ENCODE peak calls at places on chromosomes 7 and 10, in ten cellular contexts. I, N, K, A, J, Y, V, U, F and T are unnamed samples.

GRCh38 chr7:7239346-7239745 is 57.0 kb downstream of the C1GALT1 start:
- DNase-seq in N (no peak), Y (no peak), U (no peak), V (no peak), J (no peak), K (no peak), F (no peak), I (no peak), A (no peak), T (no peak)

GRCh38 chr10:73879296-73880173 is 5.2 kb upstream of the CAMK2G start:
- DNase-seq in N (peak), F (peak), I (peak), U (peak), K (peak), J (peak), V (peak), Y (peak), A (peak), T (no peak)

GRCh38 chr10:4650572-4650971 is 175.4 kb upstream of the AKR1E2 start:
- DNase-seq in I (no peak), F (no peak), K (no peak), N (no peak), J (no peak), U (no peak), A (no peak), Y (peak), V (no peak), T (no peak)

GRCh38 chr10:73771722-73772279 is 10.0 kb upstream of the CHCHD1 start:
- DNase-seq in U (peak), F (peak), A (no peak), V (peak), N (peak), I (no peak), J (no peak), K (peak), Y (peak), T (no peak)

GRCh38 chr10:124049484-124049883 is 43.9 kb downstream of the CHST15 start:
- DNase-seq in Y (no peak), J (peak), V (no peak), I (no peak), N (no peak), U (no peak), A (no peak), K (no peak), F (peak), T (no peak)

GRCh38 chr7:28958235-28958945 is at the start of gene TRIL:
- DNase-seq in I (no peak), U (peak), K (peak), F (no peak), V (peak), J (peak), N (peak), A (no peak), Y (peak), T (no peak)

GRCh38 chr7:79176859-79177477 is 276.5 kb downstream of the MAGI2 start:
- DNase-seq in U (no peak), N (no peak), Y (peak), A (no peak), F (peak), K (no peak), V (peak), I (no peak), J (peak), T (no peak)

GRCh38 chr10:129761981-129762956 is 201.8 kb downstream of the EBF3 start:
- DNase-seq in K (no peak), F (no peak), U (no peak), V (no peak), A (no peak), J (no peak), N (no peak), I (no peak), Y (no peak), T (no peak)

GRCh38 chr7:30285067-30285530 is 702 bp downstream of the ZNRF2 start:
- DNase-seq in Y (peak), J (no peak), V (no peak), U (peak), I (no peak), A (no peak), K (peak), F (peak), N (no peak), T (no peak)

GRCh38 chr7:37943905-37944736 is 23.7 kb downstream of the EPDR1 start:
- DNase-seq in N (no peak), K (no peak), A (no peak), J (no peak), U (no peak), F (peak), V (no peak), Y (no peak), I (no peak), T (no peak)

GRCh38 chr7:77940647-77941046 is 142.1 kb downstream of the PHTF2 start:
- DNase-seq in V (peak), U (no peak), K (no peak), Y (peak), I (no peak), N (no peak), J (peak), A (no peak), F (peak), T (no peak)

GRCh38 chr7:19853261-19853832 is 79.9 kb upstream of the TMEM196 start:
- DNase-seq in N (no peak), I (no peak), J (no peak), Y (no peak), F (peak), A (no peak), U (no peak), V (no peak), K (no peak), T (no peak)

GRCh38 chr10:114576716-114577115 is 81.4 kb downstream of the ABLIM1 start:
- DNase-seq in A (no peak), K (peak), J (no peak), U (no peak), N (no peak), V (no peak), Y (no peak), F (no peak), I (no peak), T (no peak)

GRCh38 chr7:131119381-131119780 is 208.3 kb upstream of the MKLN1 start:
- DNase-seq in V (no peak), U (no peak), I (no peak), F (no peak), K (no peak), N (no peak), J (no peak), Y (no peak), A (no peak), T (no peak)

GRCh38 chr7:103504505-103505135 is 58.6 kb upstream of the SLC26A5 start:
- DNase-seq in N (no peak), Y (no peak), V (no peak), J (no peak), F (no peak), U (no peak), K (no peak), I (no peak), A (no peak), T (no peak)

GRCh38 chr7:105198223-105198622 is 184.2 kb downstream of the KMT2E start:
- DNase-seq in J (peak), V (no peak), A (no peak), U (no peak), K (no peak), N (no peak), I (no peak), Y (peak), F (peak), T (peak)

GRCh38 chr7:75732016-75732521 is 6.7 kb downstream of the HIP1 start:
- DNase-seq in A (no peak), F (no peak), U (no peak), V (no peak), I (no peak), N (no peak), K (no peak), J (no peak), Y (no peak), T (no peak)

DNA sequence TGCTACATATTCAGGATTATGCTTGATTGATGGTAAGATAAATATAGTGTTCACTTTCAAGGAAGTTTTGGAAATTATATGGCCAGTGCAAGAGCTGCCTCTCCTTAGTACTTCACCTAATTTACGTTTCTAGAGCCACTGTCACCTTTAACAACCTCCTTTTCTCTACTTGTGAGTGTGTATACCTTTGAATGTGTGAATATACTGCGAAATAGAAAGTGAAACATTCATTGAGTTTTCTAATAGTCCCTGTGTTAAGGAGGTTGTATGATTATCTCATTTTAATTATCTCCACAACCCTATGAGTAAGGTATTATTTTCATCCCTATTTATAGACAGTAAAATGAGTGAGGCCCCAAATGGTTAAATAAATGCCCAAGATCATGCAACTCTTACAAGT is 1050.5 kb downstream of the XPNPEP1 start:
- DNase-seq in I (no peak), Y (no peak), U (no peak), N (no peak), F (no peak), J (no peak), V (no peak), A (no peak), K (no peak), T (no peak)
- H3K4me3 ChIP-seq in I (no peak), Y (no peak), U (no peak), N (no peak), F (no peak), J (no peak), V (no peak), A (no peak), K (no peak), T (no peak)

GRCh38 chr10:58258977-58259692 is 8.6 kb downstream of the IPMK start:
- DNase-seq in A (no peak), U (no peak), F (peak), J (no peak), Y (no peak), N (no peak), K (no peak), V (no peak), I (no peak), T (no peak)
- TF ChIP-seq CTCF in A (no peak), U (no peak), F (peak), J (peak), Y (peak), N (no peak), K (no peak), V (no peak), I (no peak), T (no peak)

GRCh38 chr10:27998954-27999275 is at the start of gene ODAD2:
- DNase-seq in V (no peak), F (peak), U (no peak), Y (no peak), I (no peak), K (peak), J (peak), A (no peak), N (no peak), T (no peak)

GRCh38 chr10:27995311-27995710 is 3.6 kb downstream of the ODAD2 start:
- DNase-seq in F (no peak), N (no peak), U (no peak), K (no peak), J (no peak), V (no peak), Y (no peak), A (no peak), I (no peak), T (no peak)

GRCh38 chr10:28001353-28001752 is 2.5 kb upstream of the ODAD2 start:
- DNase-seq in Y (no peak), K (no peak), U (no peak), A (no peak), V (no peak), I (no peak), J (no peak), N (no peak), F (no peak), T (no peak)

GRCh38 chr10:27997865-27998177 is 1.1 kb downstream of the ODAD2 start:
- DNase-seq in U (no peak), I (no peak), K (no peak), F (no peak), Y (no peak), V (no peak), A (no peak), N (no peak), J (peak), T (no peak)

GRCh38 chr10:27998178-27998953 is 513 bp downstream of the ODAD2 start:
- DNase-seq in Y (peak), U (peak), V (peak), K (peak), I (no peak), N (no peak), J (peak), A (no peak), F (peak), T (no peak)
- H3K4me3 ChIP-seq in Y (peak), U (peak), V (peak), K (peak), I (peak), N (peak), J (peak), A (peak), F (peak), T (peak)

GRCh38 chr7:102451371-102452054 is 13.2 kb downstream of the ALKBH4 start:
- DNase-seq in K (no peak), J (no peak), A (no peak), U (no peak), V (no peak), Y (no peak), I (no peak), N (no peak), F (no peak), T (no peak)
- TF ChIP-seq CTCF in K (no peak), J (no peak), A (no peak), U (no peak), V (no peak), Y (no peak), I (no peak), N (no peak), F (no peak), T (no peak)

DNA sequence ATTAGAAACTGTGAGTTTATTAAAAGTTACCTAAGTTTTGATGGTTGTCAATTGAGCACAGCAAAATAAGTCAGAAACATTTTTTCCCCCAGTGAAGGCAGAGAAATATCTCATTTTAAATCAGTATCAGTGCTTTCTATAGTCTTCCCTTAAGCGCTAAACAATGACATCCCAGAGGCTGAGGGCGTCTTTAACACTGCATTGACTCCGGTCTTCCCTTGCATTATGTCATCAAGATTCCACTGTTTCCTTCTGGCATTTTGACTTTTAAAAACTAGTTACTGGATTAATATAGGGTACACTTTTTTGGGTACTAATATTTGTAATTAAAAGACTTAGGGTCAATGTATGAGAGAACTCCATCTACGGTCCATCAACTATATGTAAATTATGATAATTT is 3.9 kb downstream of the GLUD1 start:
- DNase-seq in K (no peak), F (no peak), J (no peak), I (no peak), V (no peak), Y (no peak), A (no peak), N (no peak), U (no peak), T (no peak)
- H3K4me3 ChIP-seq in K (no peak), F (peak), J (no peak), I (no peak), V (no peak), Y (no peak), A (no peak), N (no peak), U (no peak), T (no peak)

GRCh38 chr10:35377050-35377723 is 40.9 kb downstream of the CCNY start:
- DNase-seq in J (no peak), A (no peak), U (no peak), F (no peak), K (no peak), V (no peak), I (no peak), Y (no peak), N (no peak), T (no peak)

GRCh38 chr10:35375091-35375765 is 38.9 kb downstream of the CCNY start:
- DNase-seq in J (peak), I (no peak), F (peak), V (no peak), Y (peak), U (no peak), K (no peak), A (no peak), N (no peak), T (no peak)

GRCh38 chr10:35378547-35379210 is 42.4 kb downstream of the CCNY start:
- DNase-seq in Y (no peak), U (no peak), K (no peak), J (peak), V (no peak), I (no peak), N (no peak), A (no peak), F (peak), T (no peak)

GRCh38 chr10:35382096-35382495 is 45.8 kb downstream of the CCNY start:
- DNase-seq in J (no peak), A (no peak), U (no peak), F (no peak), I (no peak), Y (no peak), K (no peak), N (no peak), V (no peak), T (no peak)

GRCh38 chr10:35379226-35380137 is 43.2 kb downstream of the CCNY start:
- DNase-seq in K (peak), U (no peak), N (peak), F (peak), J (peak), V (peak), I (no peak), Y (peak), A (no peak), T (no peak)
- TF ChIP-seq CTCF in K (no peak), U (no peak), N (no peak), F (peak), J (peak), V (peak), I (no peak), Y (no peak), A (no peak), T (no peak)

DNA sequence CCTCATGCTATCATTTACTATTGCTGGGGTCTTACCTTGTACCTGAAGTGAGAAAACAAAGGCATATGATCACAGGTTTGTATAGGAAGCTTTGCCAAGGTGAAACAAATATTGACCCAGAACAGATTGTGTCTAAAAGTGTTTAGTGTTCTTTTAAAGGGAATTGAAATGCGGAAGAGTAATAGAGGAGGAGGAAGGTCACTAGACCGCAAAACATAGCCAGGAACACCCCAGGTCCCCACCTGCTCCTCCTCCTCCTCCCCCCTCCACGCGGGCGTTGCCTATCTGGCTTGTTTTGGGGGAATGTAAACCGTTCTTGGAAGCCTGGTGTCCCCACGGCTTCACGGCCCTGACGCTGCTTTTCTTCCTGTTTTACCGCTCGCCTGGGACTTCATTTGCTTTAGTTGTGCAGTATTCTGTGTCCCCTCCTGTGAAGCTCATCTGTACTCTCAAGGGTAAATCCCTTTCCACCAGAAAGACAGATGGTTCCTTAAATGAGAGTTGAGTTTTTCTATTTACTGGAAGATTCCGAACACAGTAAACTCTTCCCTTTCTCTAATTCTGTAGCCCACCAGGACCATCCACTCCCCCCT is 80.9 kb upstream of the PFKP start:
- DNase-seq in U (no peak), A (no peak), Y (no peak), N (no peak), J (no peak), K (no peak), F (no peak), I (no peak), V (no peak), T (no peak)
- H3K4me3 ChIP-seq in U (no peak), A (no peak), Y (no peak), N (no peak), J (no peak), K (no peak), F (peak), I (peak), V (no peak), T (no peak)